ENCODE peak calls at places on chromosomes 6 and 20, in eight cellular contexts. K is lung, I is heart right ventricle, R is GM23248, V is bronchial epithelial cell, B is right cardiac atrium, G is tibial artery, J is colonic mucosa. M is an unnamed sample.

GRCh38 chr20:63886054-63886419 is 8.9 kb upstream of the DNAJC5 start:
- DNase-seq in K (no peak), I (no peak), R (no peak), V (no peak), B (no peak), G (no peak), J (no peak), M (no peak)

GRCh38 chr6:160992323-160993314 is 1.1 kb downstream of the MAP3K4 start:
- DNase-seq in K (no peak), I (peak; percentile 59), R (peak; percentile 84), V (peak; percentile 71), B (no peak), G (peak; percentile 33), J (peak; percentile 75), M (peak; percentile 77)

GRCh38 chr6:88982720-88983119 is 19.3 kb upstream of the RNGTT start:
- DNase-seq in K (no peak), I (peak; percentile 35), R (peak; percentile 95), V (peak; percentile 79), B (peak; percentile 52), G (peak; percentile 83), J (no peak), M (peak; percentile 68)

GRCh38 chr6:129069006-129069405 is 186.1 kb downstream of the LAMA2 start:
- DNase-seq in K (no peak), I (no peak), R (peak; percentile 8), V (no peak), B (no peak), G (no peak), J (no peak), M (no peak)

GRCh38 chr20:22490287-22491187 is 93.8 kb downstream of the FOXA2 start:
- DNase-seq in K (peak; percentile 68), I (no peak), R (peak; percentile 5), V (peak; percentile 39), B (peak; percentile 27), G (no peak), J (peak; percentile 92), M (peak; percentile 90)

GRCh38 chr6:1321715-1322114 is 9.8 kb downstream of the FOXQ1 start:
- DNase-seq in K (no peak), I (no peak), R (peak; percentile 67), V (peak; percentile 42), B (no peak), G (no peak), J (no peak), M (no peak)

GRCh38 chr6:79277109-79277508 is 42.6 kb upstream of the HMGN3 start:
- DNase-seq in K (no peak), I (no peak), R (peak; percentile 51), V (peak; percentile 47), B (no peak), G (no peak), J (no peak), M (no peak)

GRCh38 chr6:127102859-127103258 is 15.6 kb upstream of the RSPO3 start:
- DNase-seq in K (no peak), I (no peak), R (peak; percentile 25), V (no peak), B (no peak), G (no peak), J (no peak), M (no peak)

GRCh38 chr6:157060440-157060949 is 262.8 kb downstream of the TMEM242 start:
- DNase-seq in K (no peak), I (no peak), R (peak; percentile 20), V (no peak), B (no peak), G (no peak), J (no peak), M (no peak)

GRCh38 chr20:61055642-61056041 is 196.4 kb upstream of the CDH4 start:
- DNase-seq in K (no peak), I (no peak), R (no peak), V (no peak), B (no peak), G (no peak), J (no peak), M (peak; percentile 1)

GRCh38 chr20:34663213-34663943 is 13.5 kb downstream of the PIGU start:
- DNase-seq in K (no peak), I (no peak), R (no peak), V (no peak), B (no peak), G (no peak), J (no peak), M (no peak)

GRCh38 chr20:50191566-50192363 is 1.1 kb downstream of the CEBPB start:
- DNase-seq in K (no peak), I (no peak), R (peak; percentile 77), V (no peak), B (peak; percentile 50), G (peak; percentile 31), J (peak; percentile 51), M (peak; percentile 57)

GRCh38 chr20:33522256-33522820 is 32.4 kb downstream of the CBFA2T2 start:
- DNase-seq in K (no peak), I (no peak), R (no peak), V (no peak), B (no peak), G (no peak), J (no peak), M (no peak)

GRCh38 chr6:34514593-34515472 is 41.3 kb downstream of the SPDEF start:
- DNase-seq in K (no peak), I (peak; percentile 38), R (peak; percentile 67), V (no peak), B (no peak), G (no peak), J (no peak), M (no peak)

GRCh38 chr6:44390158-44390683 is 2.7 kb downstream of the CDC5L start:
- DNase-seq in K (no peak), I (no peak), R (no peak), V (no peak), B (no peak), G (no peak), J (no peak), M (no peak)
- H3K4me3 ChIP-seq in K (no peak overlapping the region), I (no peak overlapping the region), R (peak overlapping the region; percentile 26), V (no peak overlapping the region), B (no peak overlapping the region), G (no peak overlapping the region), J (no peak overlapping the region), M (no peak overlapping the region)

GRCh38 chr6:40258531-40258930 is 324.3 kb upstream of the MOCS1 start:
- DNase-seq in K (no peak), I (no peak), R (no peak), V (no peak), B (no peak), G (no peak), J (no peak), M (no peak)

GRCh38 chr6:40252531-40253258 is 318.4 kb upstream of the MOCS1 start:
- DNase-seq in K (no peak), I (no peak), R (no peak), V (no peak), B (no peak), G (no peak), J (no peak), M (no peak)

GRCh38 chr6:40251609-40252008 is 317.3 kb upstream of the MOCS1 start:
- DNase-seq in K (no peak), I (no peak), R (no peak), V (no peak), B (no peak), G (no peak), J (no peak), M (peak; percentile 38)

GRCh38 chr6:40262363-40262762 is 324.8 kb downstream of the LRFN2 start:
- DNase-seq in K (no peak), I (no peak), R (no peak), V (no peak), B (no peak), G (no peak), J (no peak), M (no peak)

GRCh38 chr6:40256831-40257230 is 322.6 kb upstream of the MOCS1 start:
- DNase-seq in K (no peak), I (no peak), R (no peak), V (no peak), B (no peak), G (no peak), J (no peak), M (no peak)
- H3K4me3 ChIP-seq in K (no peak overlapping the region), I (no peak overlapping the region), R (no peak overlapping the region), V (no peak overlapping the region), B (no peak overlapping the region), G (no peak overlapping the region), J (no peak overlapping the region), M (no peak overlapping the region)

DNA sequence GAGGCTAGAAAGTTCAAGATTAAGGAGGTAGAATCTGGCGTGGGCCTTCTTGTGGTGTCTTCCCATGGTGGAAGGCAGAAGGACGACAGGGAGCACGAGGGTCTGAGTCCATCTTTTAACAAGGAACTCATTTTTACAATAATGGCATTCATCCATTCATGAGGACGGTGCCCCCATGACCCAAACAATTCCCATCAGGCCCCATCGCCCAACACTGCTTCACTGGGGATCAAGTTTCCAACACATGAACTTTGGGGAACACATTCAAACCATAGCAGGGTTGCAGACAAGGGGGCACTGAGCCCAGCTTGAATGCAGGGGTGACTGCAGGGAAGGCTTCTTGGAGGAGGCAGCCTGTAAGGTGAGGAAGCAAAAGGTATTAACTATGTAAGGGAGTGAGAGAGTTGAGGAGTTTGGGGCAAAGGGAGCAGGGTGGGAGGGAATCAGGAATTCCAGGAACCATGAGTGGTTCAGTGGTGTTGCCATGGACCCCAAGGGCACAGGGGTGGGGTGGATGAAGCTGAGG is 5.5 kb downstream of the RAB44 start:
- DNase-seq in K (no peak), I (no peak), R (no peak), V (no peak), B (no peak), G (no peak), J (no peak), M (no peak)
- H3K4me3 ChIP-seq in K (no peak overlapping the region), I (no peak overlapping the region), R (no peak overlapping the region), V (no peak overlapping the region), B (no peak overlapping the region), G (no peak overlapping the region), J (no peak overlapping the region), M (no peak overlapping the region)

GRCh38 chr6:150969901-150970300 is 104.4 kb downstream of the MTHFD1L start:
- DNase-seq in K (no peak), I (no peak), R (no peak), V (no peak), B (no peak), G (no peak), J (no peak), M (no peak)

GRCh38 chr6:150967381-150967780 is 101.9 kb downstream of the MTHFD1L start:
- DNase-seq in K (no peak), I (no peak), R (no peak), V (no peak), B (no peak), G (no peak), J (no peak), M (no peak)

GRCh38 chr6:150964765-150965164 is 99.3 kb downstream of the MTHFD1L start:
- DNase-seq in K (no peak), I (no peak), R (no peak), V (no peak), B (no peak), G (no peak), J (no peak), M (no peak)

GRCh38 chr6:150967910-150968309 is 102.4 kb downstream of the MTHFD1L start:
- DNase-seq in K (no peak), I (no peak), R (no peak), V (no peak), B (no peak), G (no peak), J (no peak), M (no peak)

DNA sequence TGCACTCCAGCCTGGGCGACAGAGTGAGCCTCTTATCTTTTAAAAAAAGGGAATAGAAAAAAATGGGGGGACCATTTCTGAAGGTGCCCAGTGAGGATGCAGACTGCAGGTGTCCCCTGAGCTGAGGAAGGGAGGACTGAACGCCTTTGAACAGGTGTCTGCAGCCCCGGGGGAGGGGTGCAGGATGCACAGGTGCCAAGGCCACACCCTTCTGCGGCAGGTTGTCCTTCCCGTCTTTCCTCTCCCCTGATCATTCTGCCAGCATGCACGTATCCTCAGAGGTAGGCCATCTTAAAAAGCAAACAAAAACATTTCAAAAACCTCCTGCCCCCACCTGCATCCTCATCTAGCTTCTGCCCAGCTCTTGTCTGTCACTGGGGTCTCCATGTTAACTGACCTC is 101.3 kb downstream of the MTHFD1L start:
- DNase-seq in K (no peak), I (no peak), R (no peak), V (no peak), B (no peak), G (no peak), J (peak; percentile 27), M (peak; percentile 6)
- H3K4me3 ChIP-seq in K (no peak overlapping the region), I (no peak overlapping the region), R (no peak overlapping the region), V (no peak overlapping the region), B (no peak overlapping the region), G (no peak overlapping the region), J (no peak overlapping the region), M (no peak overlapping the region)